ENCODE peak calls at places on chromosomes 7 and 10, in five cellular contexts. H, U, W, A and I are unnamed samples.

GRCh38 chr7:11153694-11154093 is 180.0 kb downstream of the PHF14 start:
- DNase-seq in H (no peak), U (no peak), A (no peak), W (no peak), I (no peak)

GRCh38 chr10:61642692-61643091 is 20.0 kb upstream of the CABCOCO1 start:
- DNase-seq in W (no peak), U (no peak), A (no peak), H (no peak), I (no peak)

GRCh38 chr7:88344956-88345832 is 38.5 kb upstream of the STEAP4 start:
- DNase-seq in W (no peak), H (no peak), A (no peak), U (no peak), I (peak)

GRCh38 chr7:47690902-47691558 is 109.1 kb upstream of the TNS3 start:
- DNase-seq in U (no peak), H (no peak), A (no peak), W (no peak), I (no peak)

GRCh38 chr10:109889867-109890266 is 33.4 kb downstream of the XPNPEP1 start:
- DNase-seq in H (no peak), U (no peak), W (no peak), A (no peak), I (no peak)

GRCh38 chr7:72161534-72161933 is 250.6 kb downstream of the CALN1 start:
- DNase-seq in A (no peak), W (no peak), H (no peak), U (no peak), I (no peak)

GRCh38 chr7:135188298-135188984 is 17.9 kb upstream of the CYREN start:
- DNase-seq in H (no peak), U (no peak), A (no peak), W (peak), I (no peak)

GRCh38 chr10:27723436-27723835 is 22.2 kb downstream of the MKX start:
- DNase-seq in W (no peak), A (no peak), H (no peak), U (no peak), I (no peak)

GRCh38 chr10:30722956-30723355 is 93.4 kb upstream of the LYZL2 start:
- DNase-seq in A (no peak), W (no peak), U (no peak), H (no peak), I (no peak)